ENCODE peak calls at places on chromosomes 11 and 22, in seven cellular contexts. X is BJ; I is iris pigment epithelial cell; M is naive thymus-derived CD4-positive, alpha-beta T cell; N is cardiac fibroblast; V is mesendoderm; D is NCI-H2081. U is an unnamed sample.

GRCh38 chr22:20952544-20953341 is 14.3 kb upstream of the AIFM3 start:
- DNase-seq in N (no peak), X (no peak), D (no peak), M (no peak), V (no peak), I (no peak), U (no peak)

GRCh38 chr11:2530131-2530854 is 85.5 kb downstream of the KCNQ1 start:
- DNase-seq in D (no peak), M (no peak), N (no peak), I (no peak), X (no peak), V (no peak), U (no peak)

GRCh38 chr11:66188580-66188979 is 79.9 kb upstream of the RAB1B start:
- DNase-seq in N (peak; percentile 76), V (no peak), M (no peak), D (no peak), X (no peak), I (peak; percentile 82), U (peak; percentile 60)

GRCh38 chr11:125141686-125142535 is 22.6 kb upstream of the PKNOX2 start:
- DNase-seq in X (no peak), N (peak; percentile 46), I (peak; percentile 8), V (peak; percentile 87), D (no peak), M (peak; percentile 42), U (peak; percentile 48)

GRCh38 chr11:62796281-62796680 is 4.5 kb upstream of the TMEM223 start:
- DNase-seq in N (no peak), V (peak; percentile 63), I (no peak), X (no peak), M (no peak), D (no peak), U (no peak)

GRCh38 chr11:131723088-131723487 is 352.7 kb downstream of the NTM start:
- DNase-seq in V (no peak), I (no peak), N (no peak), M (no peak), D (no peak), X (no peak), U (no peak)

GRCh38 chr22:46614070-46614931 is 5.9 kb upstream of the GRAMD4 start:
- DNase-seq in I (no peak), D (no peak), N (no peak), X (no peak), M (peak; percentile 90), V (no peak), U (no peak)

GRCh38 chr11:128318856-128319474 is 268.4 kb downstream of the ETS1 start:
- DNase-seq in I (peak; percentile 74), N (peak; percentile 37), X (no peak), M (peak; percentile 70), V (peak; percentile 44), D (no peak), U (peak; percentile 78)

GRCh38 chr11:34050536-34050935 is 995 bp upstream of the CAPRIN1 start:
- DNase-seq in N (peak; percentile 91), I (no peak), V (no peak), M (no peak), X (no peak), D (no peak), U (no peak)

GRCh38 chr11:8871283-8871775 is 39.7 kb upstream of the AKIP1 start:
- DNase-seq in V (peak; percentile 90), D (peak; percentile 24), N (peak; percentile 92), I (peak; percentile 92), X (peak; percentile 76), M (no peak), U (peak; percentile 88)

GRCh38 chr11:10087186-10087585 is 206.8 kb downstream of the SBF2 start:
- DNase-seq in M (no peak), X (no peak), V (no peak), N (no peak), D (no peak), I (peak; percentile 30), U (no peak)

GRCh38 chr11:27757953-27758352 is 57.7 kb upstream of the BDNF start:
- DNase-seq in M (no peak), N (peak; percentile 68), X (peak; percentile 24), V (no peak), I (peak; percentile 76), D (no peak), U (peak; percentile 66)

GRCh38 chr11:44963071-44963575 is 12.4 kb upstream of the TP53I11 start:
- DNase-seq in V (no peak), X (no peak), M (no peak), D (no peak), N (no peak), I (no peak), U (no peak)

GRCh38 chr11:17528181-17528691 is 16.0 kb downstream of the USH1C start:
- DNase-seq in V (peak; percentile 76), M (peak; percentile 23), X (no peak), I (peak; percentile 43), D (peak; percentile 75), N (peak; percentile 59), U (peak; percentile 43)

GRCh38 chr22:45170001-45170466 is 6.3 kb downstream of the NUP50 start:
- DNase-seq in I (peak; percentile 53), V (peak; percentile 45), M (no peak), N (no peak), D (no peak), X (no peak), U (no peak)

GRCh38 chr11:60169264-60169915 is 13.5 kb downstream of the MS4A6A start:
- DNase-seq in M (no peak), V (peak; percentile 81), N (peak; percentile 58), X (no peak), I (peak; percentile 1), D (no peak), U (peak; percentile 95)

GRCh38 chr11:36455658-36456111 is 54.4 kb downstream of the TRAF6 start:
- DNase-seq in N (peak; percentile 98), V (peak; percentile 62), M (no peak), I (peak; percentile 98), X (peak; percentile 99), D (no peak), U (peak; percentile 99)

GRCh38 chr11:67586568-67587250 is 3.1 kb downstream of the GSTP1 start:
- DNase-seq in X (no peak), D (no peak), N (no peak), I (no peak), V (no peak), M (no peak), U (no peak)

GRCh38 chr22:37641251-37641949 is 1.9 kb downstream of the SH3BP1 start:
- DNase-seq in I (no peak), X (no peak), D (no peak), V (no peak), N (no peak), M (no peak), U (no peak)

GRCh38 chr11:69333906-69334305 is 40.0 kb downstream of the MYEOV start:
- DNase-seq in X (no peak), M (no peak), D (no peak), I (no peak), N (no peak), V (no peak), U (no peak)

U was measured in Daoy.